ENCODE peak calls at places on chromosomes 5 and 9, in ten cellular contexts. B is kidney, P is left ventricle myocardium inferior, R is cardiac fibroblast, O is lower leg skin, A is uterus, H is SK-N-SH, X is esophagus squamous epithelium, N is A549, J is choroid plexus epithelial cell. V is an unnamed sample.

GRCh38 chr5:3432135-3432534 is 163.5 kb upstream of the IRX1 start:
- DNase-seq in B (no peak), P (no peak), R (no peak), O (no peak), A (no peak), H (no peak), X (no peak), N (no peak), J (no peak), V (no peak)

GRCh38 chr9:109745335-109746283 is 34.4 kb upstream of the PALM2AKAP2 start:
- DNase-seq in B (no peak), P (peak), R (peak), O (peak), A (peak), H (no peak), X (no peak), N (no peak), J (peak), V (no peak)

GRCh38 chr9:92517046-92517445 is 18.7 kb downstream of the ECM2 start:
- DNase-seq in B (no peak), P (no peak), R (no peak), O (no peak), A (no peak), H (no peak), X (no peak), N (no peak), J (no peak), V (no peak)

GRCh38 chr5:116543501-116543900 is 31.1 kb downstream of the SEMA6A start:
- DNase-seq in B (no peak), P (no peak), R (no peak), O (no peak), A (no peak), H (no peak), X (no peak), N (no peak), J (peak), V (no peak)

GRCh38 chr5:160354666-160355065 is 15.8 kb downstream of the C1QTNF2 start:
- DNase-seq in B (no peak), P (no peak), R (no peak), O (no peak), A (no peak), H (no peak), X (no peak), N (no peak), J (no peak), V (no peak)

GRCh38 chr9:130377612-130378011 is 67.1 kb upstream of the ASS1 start:
- DNase-seq in B (no peak), P (no peak), R (no peak), O (no peak), A (no peak), H (no peak), X (no peak), N (no peak), J (no peak), V (no peak)

GRCh38 chr9:94228616-94229015 is 30.5 kb upstream of the ZNF169 start:
- DNase-seq in B (no peak), P (no peak), R (no peak), O (no peak), A (no peak), H (no peak), X (no peak), N (no peak), J (no peak), V (no peak)

GRCh38 chr5:140607031-140607430 is 25.9 kb downstream of the CD14 start:
- DNase-seq in B (no peak), P (no peak), R (no peak), O (no peak), A (no peak), H (no peak), X (no peak), N (no peak), J (no peak), V (no peak)

GRCh38 chr5:93573627-93573974 is 7.4 kb downstream of the NR2F1-AS1 start:
- DNase-seq in B (no peak), P (no peak), R (no peak), O (no peak), A (no peak), H (no peak), X (no peak), N (no peak), J (peak), V (no peak)

GRCh38 chr5:96687812-96688453 is 25.8 kb downstream of the CAST start:
- DNase-seq in B (no peak), P (no peak), R (peak), O (no peak), A (no peak), H (peak), X (no peak), N (peak), J (peak), V (no peak)

GRCh38 chr9:70112981-70113380 is 69.3 kb downstream of the MAMDC2 start:
- DNase-seq in B (no peak), P (no peak), R (no peak), O (no peak), A (no peak), H (no peak), X (no peak), N (no peak), J (no peak), V (no peak)

GRCh38 chr5:125575561-125576504 is 829.4 kb upstream of the ZNF608 start:
- DNase-seq in B (peak), P (no peak), R (no peak), O (no peak), A (peak), H (peak), X (no peak), N (no peak), J (no peak), V (no peak)

GRCh38 chr5:133079048-133079447 is 27.2 kb downstream of the HSPA4 start:
- DNase-seq in B (no peak), P (no peak), R (peak), O (no peak), A (no peak), H (no peak), X (no peak), N (no peak), J (peak), V (no peak)

GRCh38 chr9:100217536-100217935 is 118.5 kb downstream of the INVS start:
- DNase-seq in B (no peak), P (no peak), R (no peak), O (no peak), A (no peak), H (no peak), X (no peak), N (no peak), J (no peak), V (no peak)

GRCh38 chr5:1207555-1207954 is 6.2 kb downstream of the SLC6A19 start:
- DNase-seq in B (no peak), P (no peak), R (no peak), O (no peak), A (no peak), H (no peak), X (no peak), N (no peak), J (no peak), V (no peak)

GRCh38 chr5:74641778-74642542 is 1.4 kb upstream of the ENC1 start:
- DNase-seq in B (no peak), P (peak), R (peak), O (no peak), A (peak), H (peak), X (no peak), N (peak), J (peak), V (peak)

GRCh38 chr5:93579561-93580386 is 1.2 kb downstream of the NR2F1-AS1 start:
- DNase-seq in B (peak), P (no peak), R (peak), O (peak), A (no peak), H (peak), X (no peak), N (peak), J (peak), V (no peak)

GRCh38 chr5:179805070-179805528 is 1.6 kb downstream of the MGAT4B start:
- DNase-seq in B (peak), P (no peak), R (no peak), O (peak), A (no peak), H (peak), X (no peak), N (no peak), J (no peak), V (no peak)

GRCh38 chr9:100104314-100104713 is 5.3 kb downstream of the INVS start:
- DNase-seq in B (no peak), P (no peak), R (no peak), O (no peak), A (no peak), H (no peak), X (no peak), N (no peak), J (no peak), V (no peak)

GRCh38 chr5:31271567-31271966 is 78.1 kb downstream of the CDH6 start:
- DNase-seq in B (no peak), P (no peak), R (no peak), O (no peak), A (no peak), H (no peak), X (no peak), N (no peak), J (no peak), V (no peak)

GRCh38 chr5:31269259-31269658 is 75.8 kb downstream of the CDH6 start:
- DNase-seq in B (no peak), P (no peak), R (no peak), O (no peak), A (no peak), H (no peak), X (no peak), N (no peak), J (no peak), V (no peak)

GRCh38 chr5:31273161-31273560 is 79.7 kb downstream of the CDH6 start:
- DNase-seq in B (no peak), P (no peak), R (no peak), O (no peak), A (no peak), H (no peak), X (no peak), N (no peak), J (no peak), V (no peak)

GRCh38 chr5:31273631-31274378 is 80.3 kb downstream of the CDH6 start:
- DNase-seq in B (no peak), P (no peak), R (peak), O (no peak), A (no peak), H (no peak), X (no peak), N (no peak), J (peak), V (no peak)

GRCh38 chr5:31270396-31270795 is 76.9 kb downstream of the CDH6 start:
- DNase-seq in B (no peak), P (no peak), R (peak), O (no peak), A (no peak), H (peak), X (no peak), N (peak), J (peak), V (peak)
- TF ChIP-seq CTCF in B (peak), P (peak), R (peak), O (no peak), A (no peak), H (peak), X (peak), N (peak), J (peak), V (peak)

DNA sequence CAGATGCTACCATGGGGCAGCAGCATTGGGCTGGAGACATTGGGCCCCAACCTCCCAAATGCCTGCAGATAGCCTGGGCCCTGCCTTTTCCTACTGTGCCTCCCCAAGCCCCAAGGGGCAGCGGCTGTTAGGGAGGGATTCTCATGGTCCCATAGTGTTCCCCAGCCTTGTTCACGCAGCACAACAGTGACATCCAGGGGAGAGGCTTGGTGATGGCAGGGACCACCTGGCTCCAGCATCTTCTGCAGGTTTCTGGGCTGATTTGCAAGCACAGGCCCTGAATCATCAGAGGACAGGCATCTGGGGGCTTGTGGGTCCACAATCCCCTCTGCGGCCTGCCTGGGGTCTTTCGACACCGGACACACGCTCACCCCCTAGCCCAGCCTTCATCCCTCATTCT is 354.6 kb downstream of the SLIT3 start:
- DNase-seq in B (no peak), P (no peak), R (peak), O (no peak), A (no peak), H (peak), X (no peak), N (no peak), J (peak), V (peak)
- TF ChIP-seq CTCF in B (no peak), P (peak), R (peak), O (no peak), A (no peak), H (peak), X (no peak), N (no peak), J (peak), V (no peak)

GRCh38 chr5:173629628-173630027 is 13.2 kb upstream of the BOD1 start:
- DNase-seq in B (peak), P (no peak), R (no peak), O (no peak), A (no peak), H (peak), X (no peak), N (peak), J (no peak), V (peak)
- TF ChIP-seq CTCF in B (no peak), P (peak), R (peak), O (no peak), A (no peak), H (peak), X (no peak), N (peak), J (peak), V (peak)

GRCh38 chr5:7850533-7851239 is at the start of gene CFAP90:
- DNase-seq in B (peak), P (peak), R (peak), O (no peak), A (peak), H (peak), X (no peak), N (peak), J (peak), V (peak)

GRCh38 chr5:7852542-7852941 is 1.6 kb upstream of the CFAP90 start:
- DNase-seq in B (no peak), P (no peak), R (peak), O (no peak), A (no peak), H (no peak), X (no peak), N (no peak), J (peak), V (no peak)

GRCh38 chr5:7851617-7852289 is 820 bp upstream of the CFAP90 start:
- DNase-seq in B (no peak), P (no peak), R (no peak), O (no peak), A (no peak), H (no peak), X (no peak), N (no peak), J (no peak), V (no peak)

GRCh38 chr5:7850241-7850532 is 746 bp downstream of the CFAP90 start:
- DNase-seq in B (peak), P (no peak), R (no peak), O (no peak), A (peak), H (no peak), X (no peak), N (no peak), J (no peak), V (no peak)

GRCh38 chr5:7851240-7851592 is 283 bp upstream of the CFAP90 start:
- DNase-seq in B (no peak), P (no peak), R (no peak), O (no peak), A (no peak), H (no peak), X (no peak), N (no peak), J (no peak), V (no peak)
- TF ChIP-seq CTCF in B (no peak), P (no peak), R (no peak), O (no peak), A (no peak), H (peak), X (no peak), N (no peak), J (no peak), V (no peak)

DNA sequence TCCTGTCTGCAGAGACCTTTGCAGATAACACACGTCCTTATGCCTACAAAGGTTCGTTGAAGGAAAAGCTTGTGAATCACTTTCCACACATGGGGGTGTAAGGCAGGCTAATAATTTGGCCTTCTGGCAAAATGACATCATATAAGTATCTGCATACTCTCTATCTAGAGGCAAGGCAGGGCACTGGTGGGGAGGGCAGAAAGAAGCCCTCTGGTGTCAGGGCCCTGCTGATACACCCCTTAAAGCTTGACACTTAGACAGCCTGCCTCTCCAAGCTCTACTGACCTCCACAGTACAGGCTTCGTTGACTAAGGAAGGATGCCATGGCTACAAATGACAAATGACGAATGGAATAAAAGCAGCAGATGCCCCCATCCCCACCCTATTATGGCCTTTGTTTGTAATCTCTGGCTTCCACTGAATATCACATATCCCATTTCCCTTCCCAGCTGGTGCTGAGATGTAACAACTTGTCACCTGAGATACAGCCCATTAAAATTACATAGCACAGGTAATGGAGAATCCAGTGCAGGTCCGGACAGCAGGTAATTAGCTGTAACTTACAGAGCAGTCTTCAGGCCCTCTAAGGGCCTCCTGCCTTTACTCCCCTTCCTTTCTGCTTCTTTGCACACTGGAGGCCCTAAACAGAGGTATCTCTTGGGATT is 76.9 kb upstream of the IFNK start:
- DNase-seq in B (no peak), P (no peak), R (no peak), O (no peak), A (no peak), H (no peak), X (no peak), N (no peak), J (no peak), V (no peak)
- TF ChIP-seq CTCF in B (no peak), P (no peak), R (no peak), O (no peak), A (no peak), H (no peak), X (no peak), N (no peak), J (no peak), V (no peak)

GRCh38 chr5:139392678-139393496 is 2.0 kb downstream of the PROB1 start:
- DNase-seq in B (peak), P (peak), R (peak), O (no peak), A (no peak), H (peak), X (no peak), N (peak), J (peak), V (peak)
- TF ChIP-seq CTCF in B (peak), P (peak), R (peak), O (no peak), A (no peak), H (peak), X (peak), N (peak), J (peak), V (peak)

GRCh38 chr5:148681157-148682131 is 27.1 kb upstream of the HTR4 start:
- DNase-seq in B (no peak), P (no peak), R (no peak), O (no peak), A (no peak), H (no peak), X (no peak), N (no peak), J (no peak), V (no peak)

GRCh38 chr5:148684528-148684927 is 30.2 kb upstream of the HTR4 start:
- DNase-seq in B (no peak), P (no peak), R (peak), O (no peak), A (no peak), H (no peak), X (no peak), N (no peak), J (no peak), V (no peak)

GRCh38 chr5:148683651-148684050 is 29.3 kb upstream of the HTR4 start:
- DNase-seq in B (no peak), P (no peak), R (no peak), O (no peak), A (no peak), H (no peak), X (no peak), N (no peak), J (no peak), V (no peak)

GRCh38 chr5:148685520-148686134 is 31.3 kb upstream of the HTR4 start:
- DNase-seq in B (no peak), P (no peak), R (peak), O (no peak), A (no peak), H (peak), X (no peak), N (no peak), J (no peak), V (no peak)

DNA sequence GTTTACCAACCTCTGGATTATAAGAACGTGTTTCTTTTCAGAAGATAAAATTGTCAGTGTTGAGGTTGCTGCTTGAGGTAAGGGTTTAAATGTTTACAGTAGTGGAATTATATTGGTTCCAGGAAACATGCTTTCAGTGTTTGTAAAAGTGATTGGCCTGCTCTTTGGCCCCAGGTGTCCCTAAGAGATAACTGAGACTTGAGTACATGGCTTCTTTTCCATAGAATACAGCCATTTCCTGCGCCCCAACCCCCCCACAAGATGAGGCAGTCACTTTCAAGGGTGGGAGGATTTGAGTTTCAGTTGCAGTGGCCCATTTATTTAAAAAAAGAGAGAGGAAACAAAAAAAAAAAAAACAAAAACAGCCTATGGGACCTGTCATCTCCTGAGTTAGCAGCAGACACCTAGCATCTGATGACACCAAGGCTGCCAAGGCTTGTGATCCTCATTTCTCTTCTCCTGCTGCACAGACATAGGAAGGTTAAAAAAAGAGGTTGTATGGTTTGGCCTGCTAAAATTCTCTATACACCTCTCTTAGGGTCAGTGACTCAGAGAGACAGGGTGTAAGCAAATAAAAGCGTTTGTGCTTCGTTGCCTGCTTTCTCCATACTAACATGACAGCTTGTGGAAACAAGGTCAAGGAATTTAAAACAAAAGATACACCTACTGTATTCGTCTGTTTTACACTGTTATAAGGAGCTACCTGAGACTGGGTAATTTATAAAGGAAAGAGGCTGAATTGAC is 28.1 kb upstream of the HTR4 start:
- DNase-seq in B (no peak), P (no peak), R (no peak), O (no peak), A (no peak), H (no peak), X (no peak), N (no peak), J (no peak), V (no peak)
- TF ChIP-seq CTCF in B (no peak), P (no peak), R (no peak), O (no peak), A (no peak), H (no peak), X (no peak), N (no peak), J (no peak), V (no peak)

DNA sequence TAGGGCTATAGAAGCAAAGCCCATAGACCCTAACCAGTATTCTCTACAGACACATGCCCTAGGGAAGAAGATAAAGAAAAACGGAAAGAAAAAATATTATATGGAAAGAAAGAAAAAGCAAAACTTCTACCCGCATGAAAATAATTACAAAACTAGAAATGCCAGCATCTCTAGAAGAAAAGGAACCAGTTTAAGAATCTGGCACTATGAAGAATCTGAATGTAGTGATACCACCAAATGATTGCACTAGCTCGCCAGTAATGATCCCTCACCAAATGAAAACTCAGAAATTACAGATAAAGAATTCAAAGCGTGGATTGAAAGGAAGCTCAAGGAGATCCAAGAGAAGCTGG is 341.9 kb upstream of the GRIA1 start:
- DNase-seq in B (no peak), P (no peak), R (no peak), O (no peak), A (no peak), H (no peak), X (no peak), N (no peak), J (no peak), V (no peak)
- TF ChIP-seq CTCF in B (no peak), P (peak), R (no peak), O (no peak), A (no peak), H (no peak), X (no peak), N (no peak), J (no peak), V (no peak)

V was measured in endothelial cell.